ENCODE peak calls at places on chromosomes 11 and 22, in eight cellular contexts. F is heart left ventricle, W is stomach, G is Peyer's patch, Q is IMR-90, Y is spleen, K is uterus, O is HCT116. U is an unnamed sample. For H3K27me3 and H3K9me3, the result is how much of the 10 kb centered on the place peaks cover.

GRCh38 chr11:15248749-15249148 is 134.0 kb downstream of the INSC start:
- DNase-seq in Y (no peak), Q (no peak), O (no peak), G (no peak), F (no peak), K (no peak), W (no peak), U (no peak)

GRCh38 chr11:10385696-10386095 is 69.4 kb upstream of the AMPD3 start:
- DNase-seq in F (no peak), Y (no peak), O (no peak), W (peak), G (no peak), Q (peak), K (peak), U (no peak)

GRCh38 chr11:12727556-12728070 is 53.4 kb downstream of the TEAD1 start:
- DNase-seq in W (no peak), Y (no peak), F (no peak), G (no peak), O (no peak), Q (peak), K (no peak), U (no peak)

GRCh38 chr11:117217141-117217609 is 14.7 kb downstream of the PCSK7 start:
- DNase-seq in K (peak), Q (peak), O (no peak), G (no peak), F (no peak), Y (no peak), W (no peak), U (no peak)

GRCh38 chr11:15101072-15101701 is 13.5 kb upstream of the INSC start:
- DNase-seq in W (peak), Q (peak), Y (peak), O (peak), K (no peak), G (peak), F (peak), U (peak)

GRCh38 chr11:2807276-2807681 is 78.3 kb downstream of the CDKN1C start:
- DNase-seq in Q (no peak), W (peak), F (peak), Y (peak), O (no peak), K (peak), G (peak), U (peak)

GRCh38 chr11:99257131-99257530 is 236.4 kb downstream of the CNTN5 start:
- DNase-seq in O (no peak), Y (no peak), F (no peak), G (no peak), Q (no peak), W (no peak), K (no peak), U (no peak)

GRCh38 chr22:39530692-39531331 is 1.7 kb downstream of the RPS19BP1 start:
- DNase-seq in Q (peak), W (no peak), F (no peak), K (no peak), Y (no peak), G (no peak), O (no peak), U (no peak)

GRCh38 chr11:9428706-9429105 is 32.1 kb upstream of the ZNF143 start:
- DNase-seq in W (no peak), O (no peak), Y (no peak), K (no peak), Q (no peak), G (no peak), F (no peak), U (peak)

GRCh38 chr11:65036931-65037330 is 4.1 kb upstream of the SAC3D1 start:
- DNase-seq in O (no peak), G (no peak), Y (no peak), F (no peak), K (no peak), W (peak), Q (no peak), U (peak)

GRCh38 chr11:118789501-118790356 is 1.2 kb downstream of the DDX6 start:
- DNase-seq in Y (no peak), W (no peak), F (no peak), G (no peak), K (no peak), O (no peak), Q (no peak), U (no peak)

GRCh38 chr22:50708474-50708873 is 29.5 kb upstream of the ACR start:
- DNase-seq in Q (no peak), Y (no peak), F (peak), O (no peak), G (no peak), K (no peak), W (no peak), U (no peak)

GRCh38 chr11:111045874-111046273 is 199.7 kb upstream of the POU2AF2 start:
- DNase-seq in Y (no peak), O (no peak), K (no peak), G (no peak), F (no peak), W (no peak), Q (no peak), U (no peak)

GRCh38 chr11:104525416-104525815 is 361.5 kb upstream of the PDGFD start:
- DNase-seq in Y (no peak), F (no peak), K (no peak), G (no peak), O (no peak), Q (no peak), W (no peak), U (no peak)

GRCh38 chr11:130653838-130654601 is 205.6 kb downstream of the ADAMTS15 start:
- DNase-seq in Q (peak), F (peak), G (no peak), K (no peak), O (no peak), W (peak), Y (no peak), U (peak)

GRCh38 chr11:8063319-8063718 is 17.7 kb upstream of the TUB start:
- DNase-seq in F (no peak), K (peak), Q (peak), G (no peak), W (peak), O (no peak), Y (no peak), U (no peak)

GRCh38 chr11:19239039-19239438 is 1.7 kb downstream of the E2F8 start:
- DNase-seq in F (no peak), K (no peak), O (no peak), Q (no peak), Y (no peak), W (no peak), G (no peak), U (no peak)

GRCh38 chr11:469684-470667 is 19.9 kb downstream of the PTDSS2 start:
- DNase-seq in G (no peak), F (peak), Y (peak), Q (peak), W (peak), O (no peak), K (peak), U (peak)
- TF ChIP-seq POLR2A in G (no peak), F (no peak), Y (no peak), Q (no peak), W (no peak), O (no peak), K (peak), U (peak)

GRCh38 chr22:46463435-46464227 is 73.8 kb downstream of the CELSR1 start:
- DNase-seq in Q (no peak), Y (no peak), W (no peak), K (no peak), G (no peak), F (peak), O (no peak), U (no peak)
- H3K27me3 ChIP-seq in Q (under half), Y (under half), W (under half), K (under half), G (under half), F (under half), O (under half), U (under half)

GRCh38 chr11:94030059-94030458 is 8.9 kb downstream of the HEPHL1 start:
- DNase-seq in O (no peak), G (no peak), W (no peak), Q (no peak), F (no peak), Y (no peak), K (no peak), U (no peak)

GRCh38 chr11:94032066-94032465 is 10.9 kb downstream of the HEPHL1 start:
- DNase-seq in O (no peak), Y (no peak), K (no peak), F (no peak), G (no peak), W (no peak), Q (no peak), U (no peak)

GRCh38 chr11:94031625-94032024 is 10.5 kb downstream of the HEPHL1 start:
- DNase-seq in W (no peak), F (no peak), O (no peak), G (no peak), Q (no peak), Y (no peak), K (no peak), U (no peak)

GRCh38 chr11:94034207-94034606 is 13.1 kb downstream of the HEPHL1 start:
- DNase-seq in G (no peak), F (no peak), Y (no peak), W (no peak), K (no peak), O (no peak), Q (no peak), U (no peak)

DNA sequence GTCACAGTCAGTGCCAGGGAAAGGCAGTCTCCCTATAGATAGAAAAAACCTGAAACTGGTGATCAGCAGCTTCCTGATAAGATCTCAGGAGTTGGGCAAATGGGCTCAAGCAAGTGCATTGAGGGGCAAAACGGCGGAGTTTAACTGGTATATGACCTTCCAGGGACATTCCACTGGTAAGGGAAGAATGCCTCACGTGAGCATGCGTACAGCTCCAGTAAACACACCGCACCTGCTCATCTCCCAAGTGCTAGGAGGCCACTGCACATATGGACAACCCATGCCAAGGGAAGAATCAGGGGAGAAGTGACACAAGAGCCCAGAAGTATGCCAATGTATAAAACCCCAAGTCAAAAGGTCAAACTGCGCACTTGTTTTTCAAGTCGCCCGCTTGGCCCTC is 11.6 kb downstream of the HEPHL1 start:
- DNase-seq in W (no peak), F (no peak), Y (no peak), O (no peak), Q (no peak), G (no peak), K (no peak), U (no peak)
- H3K9me3 ChIP-seq in W (under half), F (under half), Y (under half), O (under half), Q (under half), G (under half), K (under half), U (under half)

GRCh38 chr11:6489338-6489737 is 7.7 kb upstream of the DNHD1 start:
- DNase-seq in Q (no peak), F (no peak), W (no peak), O (no peak), K (no peak), Y (no peak), G (no peak), U (no peak)
- TF ChIP-seq POLR2A in Q (no peak), F (no peak), W (no peak), O (no peak), K (no peak), Y (no peak), G (no peak), U (no peak)

GRCh38 chr22:23149743-23150238 is 4.5 kb downstream of the RAB36 start:
- DNase-seq in Q (no peak), G (no peak), W (no peak), K (no peak), Y (peak), F (no peak), O (no peak), U (no peak)
- H3K27me3 ChIP-seq in Q (under half), G (under half), W (under half), K (under half), Y (under half), F (under half), O (under half), U (under half)

GRCh38 chr22:49278357-49278756 is 549.3 kb downstream of the BRD1 start:
- DNase-seq in O (no peak), Q (no peak), W (no peak), F (no peak), K (no peak), G (no peak), Y (no peak), U (no peak)

GRCh38 chr22:49284931-49285330 is 542.7 kb downstream of the BRD1 start:
- DNase-seq in Q (no peak), K (no peak), G (no peak), O (no peak), F (peak), W (no peak), Y (no peak), U (no peak)

GRCh38 chr22:49282596-49282995 is 545.1 kb downstream of the BRD1 start:
- DNase-seq in G (no peak), K (no peak), W (no peak), O (no peak), Y (no peak), F (no peak), Q (no peak), U (no peak)

GRCh38 chr22:49284389-49284788 is 543.3 kb downstream of the BRD1 start:
- DNase-seq in O (no peak), W (no peak), G (no peak), F (no peak), Y (peak), K (no peak), Q (no peak), U (no peak)

GRCh38 chr22:49281467-49282340 is 546.0 kb downstream of the BRD1 start:
- DNase-seq in W (no peak), K (no peak), O (peak), G (no peak), Y (peak), Q (no peak), F (no peak), U (no peak)
- H3K9me3 ChIP-seq in W (under half), K (under half), O (under half), G (under half), Y (under half), Q (under half), F (under half), U (under half)

DNA sequence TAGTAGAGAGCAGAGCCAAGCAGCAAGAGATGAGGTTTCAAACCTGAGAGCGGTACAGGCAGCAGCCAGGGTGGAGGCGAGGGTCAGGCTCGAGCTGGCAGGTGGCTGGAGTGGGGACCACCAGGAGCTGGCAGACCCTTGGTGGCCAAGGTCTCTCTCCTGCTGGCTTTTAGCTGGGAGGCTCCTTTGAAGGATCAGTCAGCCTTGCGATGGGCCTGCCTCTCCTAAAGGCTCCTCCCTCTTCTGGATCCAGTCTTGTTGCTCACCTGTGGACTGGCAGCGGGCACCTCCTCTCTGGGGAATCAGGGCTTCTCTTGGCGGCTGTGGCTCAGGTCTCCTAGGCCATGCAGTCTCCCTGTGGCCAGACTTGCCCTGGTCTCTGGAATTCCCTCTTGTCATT is 24.8 kb downstream of the TPST2 start:
- DNase-seq in Q (no peak), W (no peak), G (no peak), K (no peak), Y (no peak), F (no peak), O (no peak), U (no peak)
- TF ChIP-seq POLR2A in Q (no peak), W (no peak), G (no peak), K (no peak), Y (no peak), F (no peak), O (no peak), U (no peak)